ENCODE peak calls at places on chromosomes 3 and 15, in seven cellular contexts. One of them, this sample, is unnamed.

GRCh38 chr15:69784808-69785550 is 312.7 kb downstream of the TLE3 start:
- DNase-seq in HAP-1: no peak
- DNase-seq in activated naive CD4-positive, alpha-beta T cell treated with anti-CD3 and anti-CD28 coated beads, Interleukin-2, amount 50 U/mL, for 16 hours: no peak
- DNase-seq in H4: no peak
- DNase-seq in activated effector memory CD4-positive, alpha-beta T cell treated with anti-CD3 and anti-CD28 coated beads, Interleukin-2, amount 50 U/mL, for 16 hours: no peak
- DNase-seq in activated CD4-positive, alpha-beta T cell treated with anti-CD3 and anti-CD28 coated beads for 24 hours: no peak
- DNase-seq in AG08395: peak; percentile 73
- DNase-seq in this sample: no peak

GRCh38 chr3:114389156-114389555 is 95.3 kb downstream of the TIGIT start:
- DNase-seq in HAP-1: no peak
- DNase-seq in activated naive CD4-positive, alpha-beta T cell treated with anti-CD3 and anti-CD28 coated beads, Interleukin-2, amount 50 U/mL, for 16 hours: no peak
- DNase-seq in H4: no peak
- DNase-seq in activated effector memory CD4-positive, alpha-beta T cell treated with anti-CD3 and anti-CD28 coated beads, Interleukin-2, amount 50 U/mL, for 16 hours: no peak
- DNase-seq in activated CD4-positive, alpha-beta T cell treated with anti-CD3 and anti-CD28 coated beads for 24 hours: no peak
- DNase-seq in AG08395: no peak
- DNase-seq in this sample: no peak

GRCh38 chr3:109683746-109684145 is 346.4 kb upstream of the DPPA4 start:
- DNase-seq in HAP-1: no peak
- DNase-seq in activated naive CD4-positive, alpha-beta T cell treated with anti-CD3 and anti-CD28 coated beads, Interleukin-2, amount 50 U/mL, for 16 hours: no peak
- DNase-seq in H4: no peak
- DNase-seq in activated effector memory CD4-positive, alpha-beta T cell treated with anti-CD3 and anti-CD28 coated beads, Interleukin-2, amount 50 U/mL, for 16 hours: no peak
- DNase-seq in activated CD4-positive, alpha-beta T cell treated with anti-CD3 and anti-CD28 coated beads for 24 hours: no peak
- DNase-seq in AG08395: no peak
- DNase-seq in this sample: no peak

GRCh38 chr3:27532931-27533607 is 48.9 kb upstream of the SLC4A7 start:
- DNase-seq in HAP-1: no peak
- DNase-seq in activated naive CD4-positive, alpha-beta T cell treated with anti-CD3 and anti-CD28 coated beads, Interleukin-2, amount 50 U/mL, for 16 hours: no peak
- DNase-seq in H4: peak; percentile 18
- DNase-seq in activated effector memory CD4-positive, alpha-beta T cell treated with anti-CD3 and anti-CD28 coated beads, Interleukin-2, amount 50 U/mL, for 16 hours: no peak
- DNase-seq in activated CD4-positive, alpha-beta T cell treated with anti-CD3 and anti-CD28 coated beads for 24 hours: no peak
- DNase-seq in AG08395: no peak
- DNase-seq in this sample: no peak

GRCh38 chr3:57587946-57588345 is 9.2 kb downstream of the ARF4 start:
- DNase-seq in HAP-1: no peak
- DNase-seq in activated naive CD4-positive, alpha-beta T cell treated with anti-CD3 and anti-CD28 coated beads, Interleukin-2, amount 50 U/mL, for 16 hours: no peak
- DNase-seq in H4: no peak
- DNase-seq in activated effector memory CD4-positive, alpha-beta T cell treated with anti-CD3 and anti-CD28 coated beads, Interleukin-2, amount 50 U/mL, for 16 hours: no peak
- DNase-seq in activated CD4-positive, alpha-beta T cell treated with anti-CD3 and anti-CD28 coated beads for 24 hours: no peak
- DNase-seq in AG08395: no peak
- DNase-seq in this sample: no peak

GRCh38 chr3:57889807-57890206 is 118.4 kb upstream of the FLNB start:
- DNase-seq in HAP-1: no peak
- DNase-seq in activated naive CD4-positive, alpha-beta T cell treated with anti-CD3 and anti-CD28 coated beads, Interleukin-2, amount 50 U/mL, for 16 hours: no peak
- DNase-seq in H4: no peak
- DNase-seq in activated effector memory CD4-positive, alpha-beta T cell treated with anti-CD3 and anti-CD28 coated beads, Interleukin-2, amount 50 U/mL, for 16 hours: no peak
- DNase-seq in activated CD4-positive, alpha-beta T cell treated with anti-CD3 and anti-CD28 coated beads for 24 hours: no peak
- DNase-seq in AG08395: no peak
- DNase-seq in this sample: no peak

GRCh38 chr15:60070838-60071493 is 66.9 kb downstream of the FOXB1 start:
- DNase-seq in HAP-1: no peak
- DNase-seq in activated naive CD4-positive, alpha-beta T cell treated with anti-CD3 and anti-CD28 coated beads, Interleukin-2, amount 50 U/mL, for 16 hours: no peak
- DNase-seq in H4: peak; percentile 66
- DNase-seq in activated effector memory CD4-positive, alpha-beta T cell treated with anti-CD3 and anti-CD28 coated beads, Interleukin-2, amount 50 U/mL, for 16 hours: no peak
- DNase-seq in activated CD4-positive, alpha-beta T cell treated with anti-CD3 and anti-CD28 coated beads for 24 hours: no peak
- DNase-seq in AG08395: peak; percentile 31
- DNase-seq in this sample: no peak

GRCh38 chr3:29972594-29972993 is 633.8 kb upstream of the TGFBR2 start:
- DNase-seq in HAP-1: peak; percentile 95
- DNase-seq in activated naive CD4-positive, alpha-beta T cell treated with anti-CD3 and anti-CD28 coated beads, Interleukin-2, amount 50 U/mL, for 16 hours: no peak
- DNase-seq in H4: no peak
- DNase-seq in activated effector memory CD4-positive, alpha-beta T cell treated with anti-CD3 and anti-CD28 coated beads, Interleukin-2, amount 50 U/mL, for 16 hours: no peak
- DNase-seq in activated CD4-positive, alpha-beta T cell treated with anti-CD3 and anti-CD28 coated beads for 24 hours: no peak
- DNase-seq in AG08395: peak; percentile 58
- DNase-seq in this sample: peak; percentile 26

GRCh38 chr3:155453512-155453911 is 160.0 kb upstream of the STRIT1 start:
- DNase-seq in HAP-1: no peak
- DNase-seq in activated naive CD4-positive, alpha-beta T cell treated with anti-CD3 and anti-CD28 coated beads, Interleukin-2, amount 50 U/mL, for 16 hours: no peak
- DNase-seq in H4: no peak
- DNase-seq in activated effector memory CD4-positive, alpha-beta T cell treated with anti-CD3 and anti-CD28 coated beads, Interleukin-2, amount 50 U/mL, for 16 hours: no peak
- DNase-seq in activated CD4-positive, alpha-beta T cell treated with anti-CD3 and anti-CD28 coated beads for 24 hours: no peak
- DNase-seq in AG08395: no peak
- DNase-seq in this sample: no peak

GRCh38 chr15:48565560-48566482 is 79.7 kb downstream of the FBN1 start:
- DNase-seq in HAP-1: no peak
- DNase-seq in activated naive CD4-positive, alpha-beta T cell treated with anti-CD3 and anti-CD28 coated beads, Interleukin-2, amount 50 U/mL, for 16 hours: no peak
- DNase-seq in H4: peak; percentile 27
- DNase-seq in activated effector memory CD4-positive, alpha-beta T cell treated with anti-CD3 and anti-CD28 coated beads, Interleukin-2, amount 50 U/mL, for 16 hours: no peak
- DNase-seq in activated CD4-positive, alpha-beta T cell treated with anti-CD3 and anti-CD28 coated beads for 24 hours: no peak
- DNase-seq in AG08395: peak; percentile 74
- DNase-seq in this sample: no peak

GRCh38 chr15:68431037-68431791 is 749 bp downstream of the ITGA11 start:
- DNase-seq in HAP-1: no peak
- DNase-seq in activated naive CD4-positive, alpha-beta T cell treated with anti-CD3 and anti-CD28 coated beads, Interleukin-2, amount 50 U/mL, for 16 hours: no peak
- DNase-seq in H4: no peak
- DNase-seq in activated effector memory CD4-positive, alpha-beta T cell treated with anti-CD3 and anti-CD28 coated beads, Interleukin-2, amount 50 U/mL, for 16 hours: no peak
- DNase-seq in activated CD4-positive, alpha-beta T cell treated with anti-CD3 and anti-CD28 coated beads for 24 hours: no peak
- DNase-seq in AG08395: peak; percentile 45
- DNase-seq in this sample: peak; percentile 31

GRCh38 chr15:67043939-67044771 is 21.2 kb upstream of the SMAD3 start:
- DNase-seq in HAP-1: no peak
- DNase-seq in activated naive CD4-positive, alpha-beta T cell treated with anti-CD3 and anti-CD28 coated beads, Interleukin-2, amount 50 U/mL, for 16 hours: no peak
- DNase-seq in H4: peak; percentile 90
- DNase-seq in activated effector memory CD4-positive, alpha-beta T cell treated with anti-CD3 and anti-CD28 coated beads, Interleukin-2, amount 50 U/mL, for 16 hours: no peak
- DNase-seq in activated CD4-positive, alpha-beta T cell treated with anti-CD3 and anti-CD28 coated beads for 24 hours: no peak
- DNase-seq in AG08395: peak; percentile 76
- DNase-seq in this sample: no peak

GRCh38 chr3:42314411-42314810 is 48.4 kb upstream of the CCK start:
- DNase-seq in HAP-1: no peak
- DNase-seq in activated naive CD4-positive, alpha-beta T cell treated with anti-CD3 and anti-CD28 coated beads, Interleukin-2, amount 50 U/mL, for 16 hours: no peak
- DNase-seq in H4: no peak
- DNase-seq in activated effector memory CD4-positive, alpha-beta T cell treated with anti-CD3 and anti-CD28 coated beads, Interleukin-2, amount 50 U/mL, for 16 hours: no peak
- DNase-seq in activated CD4-positive, alpha-beta T cell treated with anti-CD3 and anti-CD28 coated beads for 24 hours: no peak
- DNase-seq in AG08395: no peak
- DNase-seq in this sample: no peak

GRCh38 chr15:55277116-55277564 is 12.5 kb downstream of the RAB27A start:
- DNase-seq in HAP-1: no peak
- DNase-seq in activated naive CD4-positive, alpha-beta T cell treated with anti-CD3 and anti-CD28 coated beads, Interleukin-2, amount 50 U/mL, for 16 hours: no peak
- DNase-seq in H4: peak; percentile 77
- DNase-seq in activated effector memory CD4-positive, alpha-beta T cell treated with anti-CD3 and anti-CD28 coated beads, Interleukin-2, amount 50 U/mL, for 16 hours: peak; percentile 82
- DNase-seq in activated CD4-positive, alpha-beta T cell treated with anti-CD3 and anti-CD28 coated beads for 24 hours: no peak
- DNase-seq in AG08395: no peak
- DNase-seq in this sample: no peak

GRCh38 chr15:91224750-91225380 is 124.8 kb downstream of the SV2B start:
- DNase-seq in HAP-1: peak; percentile 51
- DNase-seq in activated naive CD4-positive, alpha-beta T cell treated with anti-CD3 and anti-CD28 coated beads, Interleukin-2, amount 50 U/mL, for 16 hours: no peak
- DNase-seq in H4: peak; percentile 4
- DNase-seq in activated effector memory CD4-positive, alpha-beta T cell treated with anti-CD3 and anti-CD28 coated beads, Interleukin-2, amount 50 U/mL, for 16 hours: no peak
- DNase-seq in activated CD4-positive, alpha-beta T cell treated with anti-CD3 and anti-CD28 coated beads for 24 hours: no peak
- DNase-seq in AG08395: peak; percentile 51
- DNase-seq in this sample: peak; percentile 67

GRCh38 chr3:161423911-161424522 is 52.7 kb upstream of the SPTSSB start:
- DNase-seq in HAP-1: peak; percentile 50
- DNase-seq in activated naive CD4-positive, alpha-beta T cell treated with anti-CD3 and anti-CD28 coated beads, Interleukin-2, amount 50 U/mL, for 16 hours: no peak
- DNase-seq in H4: peak; percentile 30
- DNase-seq in activated effector memory CD4-positive, alpha-beta T cell treated with anti-CD3 and anti-CD28 coated beads, Interleukin-2, amount 50 U/mL, for 16 hours: no peak
- DNase-seq in activated CD4-positive, alpha-beta T cell treated with anti-CD3 and anti-CD28 coated beads for 24 hours: no peak
- DNase-seq in AG08395: peak; percentile 67
- DNase-seq in this sample: peak; percentile 49

GRCh38 chr15:62109457-62109856 is 42.7 kb downstream of the C2CD4A start:
- DNase-seq in HAP-1: no peak
- DNase-seq in activated naive CD4-positive, alpha-beta T cell treated with anti-CD3 and anti-CD28 coated beads, Interleukin-2, amount 50 U/mL, for 16 hours: no peak
- DNase-seq in H4: no peak
- DNase-seq in activated effector memory CD4-positive, alpha-beta T cell treated with anti-CD3 and anti-CD28 coated beads, Interleukin-2, amount 50 U/mL, for 16 hours: no peak
- DNase-seq in activated CD4-positive, alpha-beta T cell treated with anti-CD3 and anti-CD28 coated beads for 24 hours: no peak
- DNase-seq in AG08395: no peak
- DNase-seq in this sample: no peak

GRCh38 chr15:55897560-55898336 is 95.7 kb downstream of the NEDD4 start:
- DNase-seq in HAP-1: peak; percentile 72
- DNase-seq in activated naive CD4-positive, alpha-beta T cell treated with anti-CD3 and anti-CD28 coated beads, Interleukin-2, amount 50 U/mL, for 16 hours: no peak
- DNase-seq in H4: peak; percentile 79
- DNase-seq in activated effector memory CD4-positive, alpha-beta T cell treated with anti-CD3 and anti-CD28 coated beads, Interleukin-2, amount 50 U/mL, for 16 hours: no peak
- DNase-seq in activated CD4-positive, alpha-beta T cell treated with anti-CD3 and anti-CD28 coated beads for 24 hours: peak; percentile 4
- DNase-seq in AG08395: peak; percentile 74
- DNase-seq in this sample: peak; percentile 54

GRCh38 chr3:189288348-189289235 is 116.8 kb downstream of the TPRG1 start:
- DNase-seq in HAP-1: no peak
- DNase-seq in activated naive CD4-positive, alpha-beta T cell treated with anti-CD3 and anti-CD28 coated beads, Interleukin-2, amount 50 U/mL, for 16 hours: no peak
- DNase-seq in H4: no peak
- DNase-seq in activated effector memory CD4-positive, alpha-beta T cell treated with anti-CD3 and anti-CD28 coated beads, Interleukin-2, amount 50 U/mL, for 16 hours: no peak
- DNase-seq in activated CD4-positive, alpha-beta T cell treated with anti-CD3 and anti-CD28 coated beads for 24 hours: no peak
- DNase-seq in AG08395: no peak
- DNase-seq in this sample: no peak

GRCh38 chr15:100663066-100663465 is 60.7 kb downstream of the ASB7 start:
- DNase-seq in HAP-1: no peak
- DNase-seq in activated naive CD4-positive, alpha-beta T cell treated with anti-CD3 and anti-CD28 coated beads, Interleukin-2, amount 50 U/mL, for 16 hours: no peak
- DNase-seq in H4: no peak
- DNase-seq in activated effector memory CD4-positive, alpha-beta T cell treated with anti-CD3 and anti-CD28 coated beads, Interleukin-2, amount 50 U/mL, for 16 hours: no peak
- DNase-seq in activated CD4-positive, alpha-beta T cell treated with anti-CD3 and anti-CD28 coated beads for 24 hours: no peak
- DNase-seq in AG08395: no peak
- DNase-seq in this sample: peak; percentile 26

GRCh38 chr3:54968546-54969172 is 40.8 kb upstream of the LRTM1 start:
- DNase-seq in HAP-1: no peak
- DNase-seq in activated naive CD4-positive, alpha-beta T cell treated with anti-CD3 and anti-CD28 coated beads, Interleukin-2, amount 50 U/mL, for 16 hours: no peak
- DNase-seq in H4: no peak
- DNase-seq in activated effector memory CD4-positive, alpha-beta T cell treated with anti-CD3 and anti-CD28 coated beads, Interleukin-2, amount 50 U/mL, for 16 hours: no peak
- DNase-seq in activated CD4-positive, alpha-beta T cell treated with anti-CD3 and anti-CD28 coated beads for 24 hours: no peak
- DNase-seq in AG08395: no peak
- DNase-seq in this sample: no peak

GRCh38 chr3:11019116-11019515 is 26.6 kb downstream of the SLC6A1 start:
- DNase-seq in HAP-1: no peak
- DNase-seq in activated naive CD4-positive, alpha-beta T cell treated with anti-CD3 and anti-CD28 coated beads, Interleukin-2, amount 50 U/mL, for 16 hours: no peak
- DNase-seq in H4: no peak
- DNase-seq in activated effector memory CD4-positive, alpha-beta T cell treated with anti-CD3 and anti-CD28 coated beads, Interleukin-2, amount 50 U/mL, for 16 hours: no peak
- DNase-seq in activated CD4-positive, alpha-beta T cell treated with anti-CD3 and anti-CD28 coated beads for 24 hours: no peak
- DNase-seq in AG08395: no peak
- DNase-seq in this sample: no peak

GRCh38 chr15:83928392-83928734 is 274.4 kb downstream of the ADAMTSL3 start:
- DNase-seq in HAP-1: no peak
- DNase-seq in activated naive CD4-positive, alpha-beta T cell treated with anti-CD3 and anti-CD28 coated beads, Interleukin-2, amount 50 U/mL, for 16 hours: no peak
- DNase-seq in H4: no peak
- DNase-seq in activated effector memory CD4-positive, alpha-beta T cell treated with anti-CD3 and anti-CD28 coated beads, Interleukin-2, amount 50 U/mL, for 16 hours: no peak
- DNase-seq in activated CD4-positive, alpha-beta T cell treated with anti-CD3 and anti-CD28 coated beads for 24 hours: no peak
- DNase-seq in AG08395: no peak
- DNase-seq in this sample: no peak

GRCh38 chr3:129526121-129526900 is 2.1 kb upstream of the RHO start:
- DNase-seq in HAP-1: no peak
- DNase-seq in activated naive CD4-positive, alpha-beta T cell treated with anti-CD3 and anti-CD28 coated beads, Interleukin-2, amount 50 U/mL, for 16 hours: no peak
- DNase-seq in H4: no peak
- DNase-seq in activated effector memory CD4-positive, alpha-beta T cell treated with anti-CD3 and anti-CD28 coated beads, Interleukin-2, amount 50 U/mL, for 16 hours: no peak
- DNase-seq in activated CD4-positive, alpha-beta T cell treated with anti-CD3 and anti-CD28 coated beads for 24 hours: no peak
- DNase-seq in AG08395: no peak
- DNase-seq in this sample: no peak

GRCh38 chr3:126549861-126550487 is 8.8 kb downstream of the C3orf22 start:
- DNase-seq in HAP-1: no peak
- DNase-seq in activated naive CD4-positive, alpha-beta T cell treated with anti-CD3 and anti-CD28 coated beads, Interleukin-2, amount 50 U/mL, for 16 hours: no peak
- DNase-seq in H4: no peak
- DNase-seq in activated effector memory CD4-positive, alpha-beta T cell treated with anti-CD3 and anti-CD28 coated beads, Interleukin-2, amount 50 U/mL, for 16 hours: peak; percentile 41
- DNase-seq in activated CD4-positive, alpha-beta T cell treated with anti-CD3 and anti-CD28 coated beads for 24 hours: no peak
- DNase-seq in AG08395: no peak
- DNase-seq in this sample: no peak

GRCh38 chr3:103218146-103218545 is 783.3 kb downstream of the ZPLD1 start:
- DNase-seq in HAP-1: no peak
- DNase-seq in activated naive CD4-positive, alpha-beta T cell treated with anti-CD3 and anti-CD28 coated beads, Interleukin-2, amount 50 U/mL, for 16 hours: no peak
- DNase-seq in H4: no peak
- DNase-seq in activated effector memory CD4-positive, alpha-beta T cell treated with anti-CD3 and anti-CD28 coated beads, Interleukin-2, amount 50 U/mL, for 16 hours: no peak
- DNase-seq in activated CD4-positive, alpha-beta T cell treated with anti-CD3 and anti-CD28 coated beads for 24 hours: no peak
- DNase-seq in AG08395: no peak
- DNase-seq in this sample: no peak

GRCh38 chr15:29656636-29657475 is 165.4 kb downstream of the TJP1 start:
- DNase-seq in HAP-1: no peak
- DNase-seq in activated naive CD4-positive, alpha-beta T cell treated with anti-CD3 and anti-CD28 coated beads, Interleukin-2, amount 50 U/mL, for 16 hours: no peak
- DNase-seq in H4: no peak
- DNase-seq in activated effector memory CD4-positive, alpha-beta T cell treated with anti-CD3 and anti-CD28 coated beads, Interleukin-2, amount 50 U/mL, for 16 hours: peak; percentile 33
- DNase-seq in activated CD4-positive, alpha-beta T cell treated with anti-CD3 and anti-CD28 coated beads for 24 hours: no peak
- DNase-seq in AG08395: no peak
- DNase-seq in this sample: peak; percentile 54

GRCh38 chr3:49018707-49019006 is 277 bp upstream of the DALRD3 start:
- DNase-seq in HAP-1: no peak
- DNase-seq in activated naive CD4-positive, alpha-beta T cell treated with anti-CD3 and anti-CD28 coated beads, Interleukin-2, amount 50 U/mL, for 16 hours: no peak
- DNase-seq in H4: no peak
- DNase-seq in activated effector memory CD4-positive, alpha-beta T cell treated with anti-CD3 and anti-CD28 coated beads, Interleukin-2, amount 50 U/mL, for 16 hours: no peak
- DNase-seq in activated CD4-positive, alpha-beta T cell treated with anti-CD3 and anti-CD28 coated beads for 24 hours: no peak
- DNase-seq in AG08395: no peak
- DNase-seq in this sample: no peak

GRCh38 chr3:127997961-127998360 is 54.3 kb upstream of the SEC61A1 start:
- DNase-seq in HAP-1: no peak
- DNase-seq in activated naive CD4-positive, alpha-beta T cell treated with anti-CD3 and anti-CD28 coated beads, Interleukin-2, amount 50 U/mL, for 16 hours: no peak
- DNase-seq in H4: no peak
- DNase-seq in activated effector memory CD4-positive, alpha-beta T cell treated with anti-CD3 and anti-CD28 coated beads, Interleukin-2, amount 50 U/mL, for 16 hours: no peak
- DNase-seq in activated CD4-positive, alpha-beta T cell treated with anti-CD3 and anti-CD28 coated beads for 24 hours: no peak
- DNase-seq in AG08395: no peak
- DNase-seq in this sample: no peak

GRCh38 chr3:173411288-173412064 is 13.9 kb downstream of the NLGN1 start:
- DNase-seq in HAP-1: peak; percentile 49
- DNase-seq in activated naive CD4-positive, alpha-beta T cell treated with anti-CD3 and anti-CD28 coated beads, Interleukin-2, amount 50 U/mL, for 16 hours: no peak
- DNase-seq in H4: peak; percentile 56
- DNase-seq in activated effector memory CD4-positive, alpha-beta T cell treated with anti-CD3 and anti-CD28 coated beads, Interleukin-2, amount 50 U/mL, for 16 hours: no peak
- DNase-seq in activated CD4-positive, alpha-beta T cell treated with anti-CD3 and anti-CD28 coated beads for 24 hours: no peak
- DNase-seq in AG08395: peak; percentile 31
- DNase-seq in this sample: no peak

GRCh38 chr3:32743934-32744333 is 58.9 kb downstream of the CNOT10 start:
- DNase-seq in HAP-1: peak; percentile 44
- DNase-seq in activated naive CD4-positive, alpha-beta T cell treated with anti-CD3 and anti-CD28 coated beads, Interleukin-2, amount 50 U/mL, for 16 hours: no peak
- DNase-seq in H4: peak; percentile 11
- DNase-seq in activated effector memory CD4-positive, alpha-beta T cell treated with anti-CD3 and anti-CD28 coated beads, Interleukin-2, amount 50 U/mL, for 16 hours: no peak
- DNase-seq in activated CD4-positive, alpha-beta T cell treated with anti-CD3 and anti-CD28 coated beads for 24 hours: no peak
- DNase-seq in AG08395: no peak
- DNase-seq in this sample: no peak

GRCh38 chr15:88649286-88649733 is 10.5 kb downstream of the ISG20 start:
- DNase-seq in HAP-1: peak; percentile 29
- DNase-seq in activated naive CD4-positive, alpha-beta T cell treated with anti-CD3 and anti-CD28 coated beads, Interleukin-2, amount 50 U/mL, for 16 hours: peak; percentile 74
- DNase-seq in H4: peak; percentile 76
- DNase-seq in activated effector memory CD4-positive, alpha-beta T cell treated with anti-CD3 and anti-CD28 coated beads, Interleukin-2, amount 50 U/mL, for 16 hours: peak; percentile 90
- DNase-seq in activated CD4-positive, alpha-beta T cell treated with anti-CD3 and anti-CD28 coated beads for 24 hours: peak; percentile 68
- DNase-seq in AG08395: peak; percentile 70
- DNase-seq in this sample: no peak